ENCODE peak calls at places on chromosomes 5 and 9, in four cellular contexts. U is spleen, K is GM23338, A is GM12891. L is an unnamed sample.
A peak's percentile ranks its signal among the peaks of the same experiment; 100 is the strongest.

GRCh38 chr9:13113201-13113600 is 166.3 kb downstream of the MPDZ start:
- DNase-seq in K (no peak), U (no peak), A (no peak), L (no peak)

GRCh38 chr9:73199886-73200285 is 48.2 kb downstream of the ANXA1 start:
- DNase-seq in A (no peak), U (no peak), K (peak; percentile 57), L (no peak)

GRCh38 chr9:113509463-113509862 is 45.9 kb downstream of the RGS3 start:
- DNase-seq in U (no peak), A (no peak), K (no peak), L (no peak)

GRCh38 chr5:57468481-57469165 is 14.0 kb downstream of the ACTBL2 start:
- DNase-seq in U (no peak), A (no peak), K (no peak), L (no peak)

GRCh38 chr5:6291961-6292360 is 86.4 kb downstream of the MED10 start:
- DNase-seq in U (no peak), A (no peak), K (peak; percentile 74), L (peak; percentile 7)

GRCh38 chr9:16146661-16147060 is 593.8 kb downstream of the CCDC171 start:
- DNase-seq in K (no peak), U (no peak), A (no peak), L (no peak)

GRCh38 chr9:8823131-8823895 is 1023.7 kb upstream of the DMAC1 start:
- DNase-seq in U (no peak), A (no peak), K (no peak), L (no peak)

GRCh38 chr5:38673671-38674071 is 117.2 kb upstream of the LIFR start:
- DNase-seq in A (no peak), U (no peak), K (peak; percentile 61), L (no peak)

GRCh38 chr5:175693746-175694145 is 35.9 kb downstream of the HRH2 start:
- DNase-seq in U (peak; percentile 47), A (no peak), K (no peak), L (no peak)

GRCh38 chr5:104189031-104189430 is 626.4 kb upstream of the NUDT12 start:
- DNase-seq in U (no peak), K (no peak), A (no peak), L (no peak)

GRCh38 chr5:1007681-1008450 is 736 bp upstream of the NKD2 start:
- DNase-seq in K (no peak), U (peak; percentile 74), A (no peak), L (no peak)

GRCh38 chr9:72524820-72525539 is 3.6 kb downstream of the TMC1 start:
- DNase-seq in A (no peak), U (no peak), K (peak; percentile 38), L (peak; percentile 92)

GRCh38 chr9:89536145-89536574 is 38.2 kb upstream of the SEMA4D start:
- DNase-seq in K (no peak), A (no peak), U (no peak), L (no peak)

GRCh38 chr9:121636411-121636865 is 15.0 kb upstream of the DAB2IP start:
- DNase-seq in U (no peak), A (no peak), K (no peak), L (no peak)

GRCh38 chr9:122444366-122444765 is 33.4 kb downstream of the OR1J1 start:
- DNase-seq in U (no peak), A (no peak), K (no peak), L (no peak)

GRCh38 chr9:109251080-109251775 is 69.6 kb downstream of the EPB41L4B start:
- DNase-seq in A (no peak), U (no peak), K (no peak), L (peak; percentile 77)

GRCh38 chr9:114606597-114607207 is 4.4 kb upstream of the TMEM268 start:
- DNase-seq in A (no peak), U (no peak), K (no peak), L (no peak)

GRCh38 chr5:178839319-178839704 is 20.4 kb upstream of the ZNF354B start:
- DNase-seq in U (peak; percentile 84), A (no peak), K (peak; percentile 88), L (no peak)

GRCh38 chr9:88577736-88578485 is 42.9 kb downstream of the NXNL2 start:
- DNase-seq in A (no peak), K (no peak), U (no peak), L (no peak)

GRCh38 chr9:128124873-128125574 is 2.5 kb downstream of the PTGES2 start:
- DNase-seq in K (peak; percentile 92), A (no peak), U (peak; percentile 81), L (no peak)

GRCh38 chr9:122219856-122220672 is 8.7 kb downstream of the LHX6 start:
- DNase-seq in K (no peak), U (no peak), A (no peak), L (no peak)

GRCh38 chr9:21311888-21312287 is 6.8 kb upstream of the IFNA5 start:
- DNase-seq in K (no peak), U (no peak), A (no peak), L (no peak)

GRCh38 chr5:151651997-151652645 is 34.6 kb downstream of the SPARC start:
- DNase-seq in K (peak; percentile 93), U (peak; percentile 85), A (peak; percentile 48), L (peak; percentile 73)

GRCh38 chr5:74201334-74202081 is 439.0 kb downstream of the ENC1 start:
- DNase-seq in A (no peak), U (no peak), K (no peak), L (peak; percentile 33)

GRCh38 chr9:124855944-124856773 is 2.9 kb downstream of the WDR38 start:
- DNase-seq in U (peak; percentile 77), K (peak; percentile 84), A (no peak), L (no peak)

GRCh38 chr5:82861705-82862104 is 215.5 kb downstream of the TMEM167A start:
- DNase-seq in U (no peak), A (no peak), K (no peak), L (no peak)

DNA sequence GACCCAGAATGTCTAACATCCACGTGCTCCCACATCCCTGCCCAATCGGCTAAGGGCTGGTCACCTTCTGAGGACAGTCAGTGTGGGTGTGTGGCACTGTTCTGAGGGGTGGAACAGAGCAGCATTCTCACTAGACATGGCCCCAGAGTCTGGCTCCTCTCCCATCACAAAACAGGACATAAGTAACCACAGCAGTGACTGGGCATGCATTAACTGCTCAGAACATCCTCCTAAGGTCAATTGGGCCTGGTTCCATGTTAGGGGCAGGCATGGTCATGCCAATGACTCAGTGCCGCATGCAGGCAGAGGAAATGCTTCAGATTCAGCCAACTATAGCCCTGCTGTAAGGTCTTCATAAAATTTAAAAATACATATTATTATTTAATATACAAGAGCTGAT is 12.9 kb downstream of the MACROH2A1 start:
- DNase-seq in U (peak; percentile 67), A (no peak), K (no peak), L (no peak)
- TF ChIP-seq POLR2AphosphoS5 in U (peak; percentile 58), A (no peak), K (no peak), L (no peak)

DNA sequence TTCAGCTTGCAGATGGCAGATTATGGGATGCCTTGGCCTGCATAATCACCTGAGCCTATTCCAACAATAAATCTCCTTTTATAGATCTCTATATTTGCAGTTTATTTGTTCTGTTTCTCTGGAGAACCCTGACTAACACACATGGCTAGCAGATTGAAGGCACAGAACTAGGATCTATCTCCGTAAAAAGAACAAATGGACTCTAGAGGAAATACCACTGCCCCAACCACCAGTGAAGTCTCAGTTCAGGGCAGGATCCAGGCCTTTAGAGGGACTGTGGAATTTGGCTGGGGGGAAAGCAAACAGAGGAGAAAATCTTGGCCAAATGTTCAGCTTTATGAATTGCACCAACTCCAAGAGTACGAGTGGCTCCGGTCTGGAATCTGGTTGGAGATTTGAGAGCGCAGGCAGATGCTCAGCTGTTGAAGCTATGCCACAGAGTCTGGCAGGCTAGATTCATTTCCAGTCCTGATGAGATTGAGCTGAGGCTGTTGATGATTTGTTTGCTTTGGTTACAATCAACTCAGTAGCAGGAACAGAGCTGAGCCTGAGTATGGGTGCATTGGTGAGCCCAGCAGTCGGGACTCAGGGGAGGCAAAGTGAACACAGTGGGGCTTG is 9.2 kb upstream of the HSPB3 start:
- DNase-seq in A (no peak), K (no peak), U (no peak), L (no peak)
- TF ChIP-seq POLR2AphosphoS5 in A (no peak), K (no peak), U (no peak), L (no peak)

DNA sequence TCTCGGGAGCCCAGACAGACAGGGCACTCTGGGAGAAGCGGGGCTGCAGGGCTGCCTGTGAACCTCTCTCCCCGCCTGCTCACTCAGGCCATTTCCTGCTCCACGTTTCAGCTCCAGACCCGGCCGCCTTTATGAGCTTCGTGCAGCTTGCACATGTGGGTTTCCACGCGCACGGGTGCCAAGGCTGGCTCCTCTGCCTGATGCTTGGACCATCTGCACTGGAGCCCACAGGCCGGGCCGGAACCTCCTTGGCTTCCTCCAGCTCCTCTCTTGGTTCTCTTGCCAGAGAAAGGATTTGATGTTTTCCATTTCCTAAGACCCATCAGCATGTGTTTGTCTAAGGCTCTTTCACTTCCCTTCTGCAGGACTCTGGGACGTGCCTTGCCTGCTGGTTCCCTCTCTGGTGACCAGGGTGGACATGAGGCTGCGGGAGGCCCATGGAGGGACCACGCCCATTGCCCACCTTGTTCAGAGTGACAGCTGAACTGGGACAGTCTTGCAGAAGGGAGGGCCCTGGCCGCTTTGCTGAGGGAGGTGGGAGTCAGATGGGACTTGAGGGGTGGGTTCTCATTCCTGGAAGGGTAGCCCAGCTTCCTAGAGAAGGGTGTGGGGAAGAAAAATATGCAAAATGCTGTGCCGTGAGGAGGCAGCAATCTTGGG is 23.3 kb upstream of the COL5A1 start:
- DNase-seq in A (no peak), U (peak; percentile 67), K (no peak), L (no peak)
- TF ChIP-seq POLR2AphosphoS5 in A (no peak), U (no peak), K (no peak), L (no peak)

GRCh38 chr5:172451771-172452197 is 2.5 kb downstream of the SH3PXD2B start:
- DNase-seq in A (no peak), K (peak; percentile 32), U (peak; percentile 49), L (no peak)
- TF ChIP-seq POLR2AphosphoS5 in A (no peak), K (no peak), U (no peak), L (no peak)

DNA sequence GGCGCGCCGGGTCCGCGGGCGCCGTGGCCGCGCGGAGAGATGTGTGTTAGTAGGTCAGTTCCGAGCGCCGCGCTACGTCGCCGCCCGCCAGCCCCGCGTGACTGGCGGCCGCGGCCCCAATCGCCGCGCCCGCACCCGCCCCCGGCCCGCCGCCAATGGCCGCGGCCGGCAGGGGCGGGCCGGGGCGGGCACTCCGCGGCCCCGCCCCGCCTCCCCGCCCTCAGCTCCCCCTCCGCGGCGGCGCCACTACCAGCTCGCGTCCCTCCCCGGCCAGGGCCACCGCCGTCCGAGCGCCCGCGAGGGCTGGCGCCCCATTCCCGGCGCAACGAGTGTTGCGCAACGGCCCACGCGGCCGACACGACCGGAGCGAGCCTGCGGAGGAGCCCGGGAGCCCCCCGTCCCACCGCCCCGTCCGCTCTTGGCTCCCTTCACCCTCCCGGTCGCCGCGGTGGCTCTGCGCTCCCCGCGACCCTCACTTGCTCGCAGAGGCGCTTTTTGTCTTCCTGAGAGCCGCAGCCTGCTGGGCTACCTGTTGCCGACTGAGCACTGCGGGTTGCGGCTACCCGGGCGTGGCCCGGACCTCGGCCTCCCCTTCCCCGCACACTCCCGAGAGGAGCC is at the start of gene NFIL3:
- DNase-seq in K (peak; percentile 77), A (peak; percentile 74), U (peak; percentile 96), L (no peak)
- TF ChIP-seq POLR2AphosphoS5 in K (peak; percentile 74), A (no peak), U (peak; percentile 91), L (no peak)

DNA sequence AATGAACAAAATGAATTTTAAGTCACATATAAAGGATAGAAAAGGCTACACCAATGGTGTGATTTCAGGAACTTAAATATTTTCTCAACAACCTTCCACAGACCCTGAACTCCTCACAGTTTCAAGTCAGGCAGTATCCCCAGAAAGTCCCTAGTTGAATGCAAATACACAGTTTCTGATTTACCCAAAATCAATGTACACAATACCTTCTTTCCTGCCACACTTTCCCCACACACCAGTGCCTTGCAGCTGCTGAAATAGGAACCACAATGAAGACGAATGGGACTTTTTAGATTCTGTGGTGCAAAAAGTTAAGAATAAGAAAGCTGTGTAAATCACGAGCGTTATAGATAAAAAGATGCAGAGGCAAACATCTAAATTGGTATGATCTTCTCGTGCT is 552.4 kb upstream of the MEF2C start:
- DNase-seq in U (no peak), A (no peak), K (no peak), L (no peak)
- TF ChIP-seq POLR2AphosphoS5 in U (no peak), A (no peak), K (no peak), L (no peak)

L was measured in Panc1.